ENCODE peak calls at places on chromosome 12, in seven cellular contexts. C is spleen, K is lower lobe of right lung, X is choroid plexus epithelial cell, Z is SK-N-SH, F is neural progenitor cell, B is AG09319. O is an unnamed sample.

GRCh38 chr12:33555128-33555527 is 115.5 kb upstream of the SYT10 start:
- DNase-seq in Z (no peak), F (no peak), C (no peak), X (no peak), K (no peak), B (no peak), O (no peak)

GRCh38 chr12:31225656-31226535 is 100.1 kb downstream of the SINHCAF start:
- DNase-seq in F (no peak), Z (no peak), B (no peak), K (no peak), X (no peak), C (no peak), O (no peak)

GRCh38 chr12:75865315-75865714 is 166.3 kb downstream of the PHLDA1 start:
- DNase-seq in B (no peak), K (no peak), F (no peak), X (no peak), Z (no peak), C (no peak), O (no peak)

GRCh38 chr12:50603817-50604639 is 99.2 kb downstream of the DIP2B start:
- DNase-seq in B (peak), Z (no peak), K (no peak), X (peak), F (no peak), C (no peak), O (no peak)

GRCh38 chr12:82950362-82950761 is 263.7 kb downstream of the TMTC2 start:
- DNase-seq in X (no peak), F (no peak), K (no peak), C (no peak), B (no peak), Z (no peak), O (no peak)

GRCh38 chr12:42824327-42824726 is 234.8 kb upstream of the PRICKLE1 start:
- DNase-seq in Z (no peak), B (no peak), K (no peak), X (no peak), F (no peak), C (no peak), O (no peak)

GRCh38 chr12:52261211-52261484 is 13.3 kb upstream of the KRT86 start:
- DNase-seq in C (no peak), B (no peak), K (no peak), Z (no peak), F (no peak), X (no peak), O (no peak)

GRCh38 chr12:100545092-100545491 is 28.4 kb upstream of the GAS2L3 start:
- DNase-seq in C (no peak), X (peak), K (no peak), B (no peak), F (no peak), Z (no peak), O (no peak)

GRCh38 chr12:112833272-112833671 is 41.7 kb downstream of the RPH3A start:
- DNase-seq in Z (no peak), K (no peak), C (no peak), F (no peak), X (no peak), B (no peak), O (no peak)

DNA sequence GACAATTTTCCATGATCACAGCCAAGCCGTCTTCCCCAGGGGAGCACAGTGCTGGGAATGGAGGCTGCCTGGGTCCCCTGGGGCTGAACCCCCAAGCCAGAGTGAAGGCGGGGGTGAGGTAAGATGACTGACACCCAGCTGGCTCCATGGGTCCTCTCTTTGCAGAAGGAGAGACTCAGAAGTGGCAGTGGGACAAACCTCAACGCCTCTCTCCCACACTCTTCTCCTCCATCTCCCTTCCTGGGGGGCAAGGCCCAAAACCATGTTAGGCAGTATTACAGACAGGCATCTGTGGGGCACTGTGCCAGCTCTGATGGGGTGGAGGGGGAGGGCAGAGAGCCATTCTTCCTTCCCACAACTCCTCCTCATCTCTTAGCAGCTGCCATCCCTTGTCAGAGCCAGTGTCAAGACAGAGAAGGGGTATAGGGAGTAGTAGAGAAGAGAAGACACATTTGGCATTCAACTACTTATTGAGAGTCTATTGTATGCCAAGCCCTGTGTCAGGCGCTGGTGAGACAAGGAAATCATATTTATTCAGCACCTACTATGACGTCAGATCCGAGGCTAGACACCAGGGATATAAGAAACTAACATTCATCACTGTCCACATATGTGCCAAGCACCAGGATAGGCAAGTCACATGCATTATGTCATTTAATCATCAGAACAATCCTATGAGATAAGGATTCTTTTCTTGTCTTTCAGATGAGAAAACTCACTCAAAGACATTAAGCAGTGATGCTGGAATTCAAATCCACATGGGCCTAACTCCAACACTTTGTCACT is 3.5 kb downstream of the ITGA7 start:
- DNase-seq in B (no peak), C (peak), F (no peak), Z (no peak), X (no peak), K (no peak), O (no peak)
- TF ChIP-seq CTCF in B (no peak), C (no peak), F (no peak), Z (no peak), X (no peak), K (no peak), O (no peak)

DNA sequence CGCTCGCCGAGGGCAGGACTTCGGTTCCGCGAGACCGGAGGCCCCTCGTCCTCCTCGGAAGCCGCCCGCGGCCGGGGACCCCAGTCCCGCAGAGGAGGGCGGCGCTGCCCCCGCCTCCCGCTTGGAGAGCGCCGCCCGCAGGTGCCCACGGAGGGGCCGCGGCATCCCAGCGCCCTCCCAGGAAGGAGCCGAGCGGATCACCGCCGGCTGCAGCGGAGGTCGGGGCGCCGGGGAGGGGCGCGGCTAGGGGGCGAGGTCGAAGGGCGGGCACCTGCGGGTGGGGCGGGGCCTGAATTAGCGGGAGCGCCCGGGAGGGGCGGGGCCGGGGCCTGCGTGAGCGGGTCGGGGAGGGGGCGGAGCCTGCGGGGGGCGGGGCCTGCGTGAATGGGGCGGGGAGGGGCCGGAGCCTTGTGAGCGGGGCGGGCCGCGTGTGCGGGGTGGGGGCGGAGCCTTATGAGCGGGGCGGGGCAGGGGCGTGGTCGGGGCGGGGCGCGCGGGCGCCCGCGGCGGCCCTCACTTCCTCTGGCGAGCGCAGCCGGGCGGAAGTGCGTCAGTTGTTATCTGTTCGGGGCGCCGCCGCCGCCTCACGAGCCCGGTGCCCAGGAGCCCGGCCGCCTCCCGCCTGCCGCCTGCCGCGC is at the start of gene FBRSL1:
- DNase-seq in F (peak), K (peak), B (peak), X (peak), Z (peak), C (peak), O (peak)
- TF ChIP-seq CTCF in F (peak), K (no peak), B (no peak), X (no peak), Z (no peak), C (no peak), O (no peak)

GRCh38 chr12:123787466-123787865 is 25.4 kb downstream of the DNAH10 start:
- DNase-seq in K (no peak), C (no peak), Z (no peak), F (no peak), B (no peak), X (no peak), O (no peak)
- TF ChIP-seq CTCF in K (no peak), C (no peak), Z (no peak), F (no peak), B (no peak), X (no peak), O (no peak)

DNA sequence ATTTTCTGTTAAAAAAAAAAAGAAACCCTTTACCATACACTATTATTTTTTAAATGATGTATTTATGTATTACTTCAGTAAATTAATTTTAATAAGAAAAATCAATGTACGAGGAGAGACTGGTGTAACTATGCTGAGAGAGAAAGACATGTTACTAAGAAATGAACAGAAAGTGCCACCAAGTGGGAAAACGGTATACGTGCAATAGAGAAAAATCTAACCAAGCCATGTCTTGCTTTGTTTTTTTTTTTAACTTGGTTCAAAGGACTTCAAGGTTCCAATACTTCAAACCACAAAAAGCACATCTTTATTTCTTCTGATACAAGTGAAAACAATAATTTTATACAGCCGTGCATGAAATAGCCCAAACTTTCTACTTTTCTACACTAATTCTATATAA is 22.9 kb downstream of the NDUFA12 start:
- DNase-seq in F (no peak), B (no peak), K (no peak), X (peak), Z (peak), C (no peak), O (no peak)
- TF ChIP-seq CTCF in F (peak), B (no peak), K (no peak), X (peak), Z (peak), C (no peak), O (no peak)

GRCh38 chr12:120584343-120585149 is 3.3 kb upstream of the POP5 start:
- DNase-seq in B (no peak), Z (peak), F (peak), C (peak), K (peak), X (no peak), O (peak)
- TF ChIP-seq CTCF in B (peak), Z (peak), F (peak), C (peak), K (peak), X (peak), O (no peak)

DNA sequence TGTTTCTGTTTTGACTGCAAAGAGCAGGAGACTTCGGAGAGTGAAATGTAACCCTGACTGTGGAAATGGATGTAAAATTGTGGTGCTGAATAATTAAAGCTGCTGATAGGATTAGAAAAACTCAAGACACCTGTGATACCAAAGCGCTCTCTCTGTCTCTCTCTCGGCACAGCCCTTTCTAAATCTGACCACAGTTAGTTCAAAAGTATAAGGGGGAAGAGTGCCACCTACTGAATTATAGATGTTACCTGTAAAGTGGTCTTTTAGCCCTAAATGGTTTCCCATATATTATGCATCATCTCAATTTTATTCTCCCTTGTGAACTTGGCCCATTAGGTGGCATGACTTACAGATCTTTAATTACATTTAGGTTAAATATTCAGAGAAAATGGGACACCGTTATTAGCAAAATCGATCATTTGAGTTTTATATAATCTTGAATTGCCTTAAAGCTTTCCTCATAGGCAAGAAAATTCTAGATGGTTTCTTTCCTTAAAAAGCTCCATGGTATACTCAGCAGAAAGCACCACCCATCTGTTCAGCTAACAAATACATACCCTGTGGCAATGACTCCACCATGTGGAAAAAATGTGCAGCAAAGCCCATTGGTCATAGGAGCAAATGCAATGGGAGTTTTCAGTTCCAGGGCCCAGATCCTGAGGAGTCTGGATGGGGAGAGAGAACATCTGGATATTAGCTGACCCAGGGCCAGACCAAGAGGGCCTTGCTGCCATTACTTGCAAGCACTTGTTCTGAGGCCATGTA is 18.1 kb downstream of the RFC5 start:
- DNase-seq in F (peak), K (no peak), X (peak), C (no peak), Z (peak), B (no peak), O (no peak)
- TF ChIP-seq CTCF in F (peak), K (peak), X (peak), C (no peak), Z (peak), B (peak), O (no peak)